ENCODE peak calls at places on chromosomes 3 and 15, in four cellular contexts. O, D, J and M are unnamed samples.
A peak's percentile ranks its signal among the peaks of the same experiment; 100 is the strongest.

GRCh38 chr15:28913171-28913765 is 27.5 kb downstream of the APBA2 start:
- DNase-seq in O (no peak), D (no peak), J (no peak), M (no peak)

GRCh38 chr3:140630366-140630765 is 47.5 kb upstream of the TRIM42 start:
- DNase-seq in O (no peak), D (no peak), J (no peak), M (no peak)

GRCh38 chr15:90154861-90155626 is 46.1 kb upstream of the SEMA4B start:
- DNase-seq in O (no peak), D (no peak), J (no peak), M (no peak)

GRCh38 chr3:87732294-87732693 is 326.5 kb downstream of the CGGBP1 start:
- DNase-seq in O (no peak), D (no peak), J (no peak), M (no peak)

GRCh38 chr15:70243686-70244540 is 146.2 kb upstream of the TLE3 start:
- DNase-seq in O (no peak), D (no peak), J (no peak), M (no peak)

GRCh38 chr3:189355481-189356201 is 183.9 kb downstream of the TPRG1 start:
- DNase-seq in O (no peak), D (peak; percentile 85), J (no peak), M (no peak)

GRCh38 chr3:121651684-121652083 is 9.0 kb downstream of the HCLS1 start:
- DNase-seq in O (no peak), D (no peak), J (no peak), M (no peak)

GRCh38 chr3:9781978-9782575 is 10.2 kb downstream of the TADA3 start:
- DNase-seq in O (no peak), D (no peak), J (no peak), M (no peak)

GRCh38 chr3:45075821-45076625 is 49.9 kb downstream of the CLEC3B start:
- DNase-seq in O (no peak), D (no peak), J (no peak), M (no peak)

GRCh38 chr3:10917176-10917575 is 75.4 kb upstream of the SLC6A1 start:
- DNase-seq in O (no peak), D (peak; percentile 6), J (no peak), M (no peak)

GRCh38 chr3:11847607-11848006 is 922 bp upstream of the TAMM41 start:
- DNase-seq in O (no peak), D (no peak), J (no peak), M (no peak)

GRCh38 chr3:68123231-68123630 is 468.8 kb upstream of the SUCLG2 start:
- DNase-seq in O (no peak), D (no peak), J (no peak), M (no peak)

GRCh38 chr3:30964612-30965011 is 70.2 kb upstream of the GADL1 start:
- DNase-seq in O (no peak), D (peak; percentile 34), J (no peak), M (no peak)

GRCh38 chr3:134803051-134803505 is 8.0 kb downstream of the EPHB1 start:
- DNase-seq in O (no peak), D (no peak), J (no peak), M (no peak)

GRCh38 chr3:81579744-81580143 is 181.7 kb downstream of the GBE1 start:
- DNase-seq in O (no peak), D (no peak), J (no peak), M (no peak)

GRCh38 chr3:84692261-84692660 is 266.5 kb upstream of the CADM2 start:
- DNase-seq in O (no peak), D (no peak), J (no peak), M (no peak)

GRCh38 chr15:40925495-40925862 is 3.7 kb upstream of the DLL4 start:
- DNase-seq in O (no peak), D (no peak), J (no peak), M (no peak)

DNA sequence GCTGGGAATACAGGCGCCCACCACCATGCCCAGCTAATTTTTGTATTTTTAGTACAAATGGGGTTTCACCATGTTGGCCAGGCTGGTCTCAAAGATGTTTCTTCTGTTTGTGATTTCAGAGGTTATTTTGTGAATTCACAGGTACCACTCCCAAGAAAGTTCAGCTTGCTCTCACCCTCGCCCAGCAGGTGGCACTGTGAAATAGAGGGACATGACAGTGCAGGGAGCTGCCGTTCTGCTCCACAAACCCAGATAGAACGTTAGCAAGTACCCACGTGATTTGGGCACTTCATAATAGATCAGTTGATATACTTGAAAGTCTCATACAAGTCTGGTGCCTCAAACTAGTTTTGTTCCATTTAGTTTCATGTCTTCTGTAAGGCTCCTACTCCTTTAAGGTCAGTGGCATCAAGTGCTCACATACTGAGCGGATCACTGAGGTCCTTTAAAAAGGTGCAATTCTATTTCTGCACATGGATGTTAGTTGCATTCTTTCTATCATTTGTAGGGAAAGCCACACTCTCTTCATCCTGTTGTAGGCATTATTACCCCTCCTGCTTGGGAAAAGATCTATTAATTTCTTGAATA is 45.4 kb downstream of the FILIP1L start:
- DNase-seq in O (peak; percentile 81), D (peak; percentile 50), J (peak; percentile 79), M (peak; percentile 84)
- TF ChIP-seq CTCF in O (peak; percentile 49), D (peak; percentile 55), J (no peak), M (peak; percentile 78)

GRCh38 chr15:60551781-60552161 is 72.8 kb upstream of the ICE2 start:
- DNase-seq in O (no peak), D (peak; percentile 18), J (no peak), M (no peak)
- TF ChIP-seq CTCF in O (no peak), D (no peak), J (no peak), M (no peak)

GRCh38 chr3:156448300-156448699 is 106.6 kb downstream of the SSR3 start:
- DNase-seq in O (no peak), D (peak; percentile 14), J (no peak), M (peak; percentile 34)
- TF ChIP-seq CTCF in O (no peak), D (no peak), J (no peak), M (peak; percentile 40)

GRCh38 chr15:74144153-74144775 is 13.9 kb downstream of the ISLR2 start:
- DNase-seq in O (no peak), D (no peak), J (no peak), M (no peak)
- TF ChIP-seq CTCF in O (no peak), D (no peak), J (no peak), M (no peak)

DNA sequence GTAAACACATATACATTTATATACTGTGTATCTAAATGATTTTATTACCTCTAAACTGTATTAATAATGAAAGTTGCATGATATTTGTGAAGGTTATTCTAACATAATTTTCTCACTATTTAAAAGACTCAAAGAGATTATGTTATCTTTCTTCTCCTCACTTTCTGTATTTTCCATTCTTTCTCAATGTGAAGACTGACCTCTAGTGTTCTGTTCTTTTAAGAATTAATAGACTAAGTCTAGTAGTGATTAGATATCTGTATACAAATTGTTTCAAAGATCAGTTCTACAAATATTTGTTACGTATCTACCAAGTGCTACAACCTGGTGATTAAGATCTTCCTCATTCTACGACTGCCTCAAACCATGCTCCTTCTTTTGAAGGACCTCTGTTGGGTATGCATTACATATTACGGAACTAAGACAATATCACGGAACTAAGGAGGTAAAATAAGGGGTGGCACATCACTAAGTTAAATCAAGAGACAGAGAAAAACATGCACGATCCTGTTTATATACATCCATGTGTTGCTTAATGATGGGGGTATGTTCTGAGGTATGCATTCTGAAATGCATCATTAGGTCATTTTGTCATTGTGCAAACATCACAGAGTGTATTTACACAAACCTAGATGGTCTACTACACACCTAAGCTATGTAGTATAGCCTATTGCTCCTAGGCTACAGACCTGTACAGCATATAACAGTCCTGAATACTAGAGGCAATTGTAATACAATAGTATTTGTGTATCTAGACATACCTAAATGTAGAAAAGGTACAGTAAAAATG is 161.5 kb upstream of the KBTBD8 start:
- DNase-seq in O (no peak), D (no peak), J (no peak), M (no peak)
- TF ChIP-seq CTCF in O (no peak), D (peak; percentile 31), J (no peak), M (no peak)

GRCh38 chr3:157176108-157176507 is 16.2 kb upstream of the CCNL1 start:
- DNase-seq in O (no peak), D (no peak), J (no peak), M (no peak)

GRCh38 chr3:157175678-157176077 is 15.7 kb upstream of the CCNL1 start:
- DNase-seq in O (no peak), D (peak; percentile 45), J (peak; percentile 49), M (peak; percentile 23)

GRCh38 chr3:157174265-157174615 is 14.3 kb upstream of the CCNL1 start:
- DNase-seq in O (peak; percentile 30), D (no peak), J (peak; percentile 59), M (no peak)

GRCh38 chr3:157172746-157173145 is 12.8 kb upstream of the CCNL1 start:
- DNase-seq in O (no peak), D (no peak), J (no peak), M (no peak)

DNA sequence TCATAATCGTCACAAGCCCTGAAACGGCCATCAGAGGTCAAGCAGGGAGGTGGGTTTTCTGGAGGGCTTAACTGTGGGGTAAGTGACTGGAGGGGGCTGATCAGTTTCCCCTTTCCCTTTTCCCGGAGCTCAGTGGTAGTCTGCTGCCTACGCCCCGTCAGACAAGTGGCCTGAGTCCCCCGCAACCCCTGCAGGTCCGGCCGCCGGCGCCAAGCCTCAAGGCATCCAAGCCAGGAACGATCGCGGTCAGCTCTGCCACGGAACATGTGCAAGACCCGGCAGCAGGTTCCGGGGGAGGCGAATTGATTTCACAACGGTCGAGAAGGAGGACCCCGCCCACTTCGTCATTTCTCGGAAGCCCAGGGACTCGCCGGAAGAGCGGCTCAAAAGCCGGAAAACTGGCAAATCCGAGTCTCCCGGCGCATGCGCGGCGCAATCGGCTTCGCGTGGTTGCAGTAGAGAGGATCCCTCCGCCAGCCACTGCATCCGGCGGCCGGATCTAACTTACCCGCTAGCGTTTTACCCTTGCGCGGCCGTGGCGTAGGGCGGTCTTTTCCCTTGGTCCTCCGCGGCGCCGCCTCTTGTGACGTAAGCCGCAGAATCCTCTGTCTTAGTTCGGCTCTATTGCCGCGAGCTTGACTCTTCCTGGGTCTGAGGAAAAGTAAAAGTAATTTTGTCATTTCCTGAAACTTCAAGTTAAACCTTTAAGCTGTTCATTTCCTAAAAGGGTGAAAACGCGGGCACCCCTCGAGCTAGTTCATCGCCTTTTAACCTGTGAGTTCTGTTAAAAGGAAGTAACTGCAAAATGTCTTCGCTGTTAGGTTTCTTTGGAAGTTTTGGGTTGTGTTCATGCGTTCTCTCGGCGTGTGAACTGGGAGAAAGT is 14.9 kb upstream of the CCNL1 start:
- DNase-seq in O (peak; percentile 100), D (peak; percentile 95), J (peak; percentile 99), M (peak; percentile 96)
- TF ChIP-seq CTCF in O (no peak), D (no peak), J (no peak), M (no peak)

DNA sequence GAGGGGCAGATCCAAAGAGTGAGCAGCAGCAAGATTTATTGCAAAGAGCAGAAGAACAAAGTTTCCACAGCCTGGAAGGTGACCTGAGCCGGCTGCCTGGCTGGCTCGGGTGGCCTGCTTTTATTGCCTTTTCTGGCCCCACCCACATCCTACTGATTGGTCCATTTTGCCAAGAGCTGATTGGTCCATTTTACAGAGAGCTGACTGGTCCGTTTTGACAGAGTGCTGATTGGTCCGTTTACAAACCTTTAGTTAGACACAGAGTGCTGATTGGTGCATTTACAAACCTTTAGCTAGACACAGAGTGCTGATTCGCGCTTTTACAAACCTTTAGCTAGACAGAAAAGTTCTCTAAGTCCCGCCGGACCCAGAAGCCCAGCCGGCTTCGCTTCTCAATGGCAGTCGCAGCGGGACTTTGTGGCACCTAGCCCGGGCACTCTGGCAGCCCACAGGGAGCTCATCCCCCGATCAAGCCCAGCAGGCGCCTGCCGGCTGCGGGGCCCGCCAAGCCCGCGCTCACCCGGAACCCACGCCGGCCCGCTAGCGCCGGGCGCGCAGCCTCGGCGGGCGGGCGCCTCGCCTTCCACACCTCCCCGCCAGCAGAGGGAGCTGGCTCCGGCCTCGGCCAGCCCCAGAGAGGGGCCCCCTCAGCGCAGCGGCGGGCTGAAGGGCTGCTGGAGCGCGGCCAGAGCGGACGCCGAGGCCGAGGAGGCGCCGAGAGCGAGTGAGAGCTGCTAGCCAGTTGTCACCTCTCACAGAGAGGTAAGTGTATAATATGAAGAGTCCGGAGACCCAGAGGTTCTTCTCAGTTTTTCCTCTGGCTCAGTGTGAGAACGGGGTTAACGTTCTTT is 339.2 kb downstream of the CHL1 start:
- DNase-seq in O (peak; percentile 28), D (no peak), J (no peak), M (no peak)
- TF ChIP-seq CTCF in O (no peak), D (peak; percentile 76), J (no peak), M (no peak)